ENCODE peak calls at places on chromosome 13, in five cellular contexts. Q is trophoblast cell, K is neuronal stem cell, D is H1, N is H9. Y is an unnamed sample.

GRCh38 chr13:70568571-70568970 is 460.3 kb upstream of the KLHL1 start:
- DNase-seq in Q (peak), K (peak), D (no peak), N (no peak), Y (peak)

GRCh38 chr13:94192576-94192975 is 286.9 kb downstream of the DCT start:
- DNase-seq in Q (no peak), K (peak), D (peak), N (peak), Y (no peak)

GRCh38 chr13:27637289-27637626 is 15.6 kb downstream of the POLR1D start:
- DNase-seq in Q (no peak), K (no peak), D (no peak), N (no peak), Y (no peak)

GRCh38 chr13:37685206-37685605 is 86.6 kb upstream of the POSTN start:
- DNase-seq in Q (no peak), K (no peak), D (no peak), N (no peak), Y (no peak)

GRCh38 chr13:23876265-23876664 is 12.9 kb downstream of the MIPEP start:
- DNase-seq in Q (no peak), K (no peak), D (no peak), N (no peak), Y (no peak)

GRCh38 chr13:42728507-42729180 is 52.7 kb upstream of the FAM216B start:
- DNase-seq in Q (no peak), K (no peak), D (no peak), N (no peak), Y (peak)

GRCh38 chr13:51998723-51999471 is 12.4 kb downstream of the ATP7B start:
- DNase-seq in Q (peak), K (no peak), D (no peak), N (no peak), Y (no peak)

GRCh38 chr13:44906758-44907157 is 82.5 kb downstream of the NUFIP1 start:
- DNase-seq in Q (no peak), K (no peak), D (no peak), N (no peak), Y (peak)

GRCh38 chr13:71417205-71417604 is 449.8 kb downstream of the DACH1 start:
- DNase-seq in Q (no peak), K (no peak), D (no peak), N (no peak), Y (peak)

GRCh38 chr13:42330991-42331390 is 59.0 kb downstream of the AKAP11 start:
- DNase-seq in Q (no peak), K (no peak), D (no peak), N (no peak), Y (no peak)

GRCh38 chr13:40666058-40666904 is at the start of gene FOXO1:
- DNase-seq in Q (peak), K (peak), D (peak), N (peak), Y (peak)

GRCh38 chr13:51894239-51894638 is 32.5 kb downstream of the CCDC70 start:
- DNase-seq in Q (no peak), K (no peak), D (no peak), N (peak), Y (no peak)

GRCh38 chr13:36332986-36333385 is 13.2 kb downstream of the SPART start:
- DNase-seq in Q (no peak), K (no peak), D (no peak), N (no peak), Y (peak)

GRCh38 chr13:21216332-21216731 is 39.9 kb downstream of the MRPL57 start:
- DNase-seq in Q (no peak), K (no peak), D (no peak), N (no peak), Y (no peak)

GRCh38 chr13:21219044-21219381 is 42.6 kb downstream of the MRPL57 start:
- DNase-seq in Q (no peak), K (no peak), D (no peak), N (no peak), Y (no peak)

GRCh38 chr13:21221268-21221667 is 44.8 kb downstream of the MRPL57 start:
- DNase-seq in Q (no peak), K (no peak), D (no peak), N (no peak), Y (no peak)

GRCh38 chr13:21218351-21219043 is 42.0 kb downstream of the MRPL57 start:
- DNase-seq in Q (no peak), K (no peak), D (no peak), N (no peak), Y (no peak)
- H2BK12ac ChIP-seq in Q (no peak), K (no peak), D (no peak), N (no peak), Y (no peak)

DNA sequence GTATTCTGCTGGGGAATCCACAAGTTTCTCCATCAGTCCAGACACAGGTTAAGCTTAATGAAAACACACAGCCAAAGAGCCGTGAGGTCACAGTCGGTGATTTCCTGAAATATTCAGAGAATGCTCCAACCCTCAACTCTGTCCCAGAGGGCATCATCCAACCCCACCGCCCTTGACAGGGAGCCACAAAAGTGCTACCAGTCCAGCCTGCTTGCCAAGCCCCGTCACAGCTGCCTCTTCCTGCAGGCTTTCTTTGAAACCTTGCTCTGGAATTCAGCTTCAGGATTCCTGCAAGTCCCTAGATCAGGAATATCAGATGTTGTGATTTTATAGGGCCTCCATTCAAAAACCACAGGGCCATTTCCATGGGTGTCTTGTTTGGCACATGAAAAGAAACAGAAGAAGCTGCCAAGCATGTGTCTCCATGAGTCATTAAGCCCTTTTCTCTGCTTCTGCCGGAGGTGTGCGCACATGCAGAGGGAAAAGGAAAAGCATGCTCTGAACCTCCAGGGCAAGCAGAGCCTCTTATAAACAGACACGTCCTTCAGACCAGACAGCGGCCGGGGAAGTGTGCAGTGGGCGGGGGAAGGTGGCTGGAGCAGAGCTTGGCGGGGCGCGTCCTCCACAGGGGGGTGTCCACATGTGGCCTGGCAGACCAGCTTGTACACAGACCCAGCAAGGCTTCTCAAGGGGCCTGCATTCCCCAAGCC is 164.7 kb downstream of the KATNAL1 start:
- DNase-seq in Q (peak), K (no peak), D (no peak), N (peak), Y (peak)
- H4K8ac ChIP-seq in Q (peak), K (no peak), D (no peak), N (no peak), Y (peak)

DNA sequence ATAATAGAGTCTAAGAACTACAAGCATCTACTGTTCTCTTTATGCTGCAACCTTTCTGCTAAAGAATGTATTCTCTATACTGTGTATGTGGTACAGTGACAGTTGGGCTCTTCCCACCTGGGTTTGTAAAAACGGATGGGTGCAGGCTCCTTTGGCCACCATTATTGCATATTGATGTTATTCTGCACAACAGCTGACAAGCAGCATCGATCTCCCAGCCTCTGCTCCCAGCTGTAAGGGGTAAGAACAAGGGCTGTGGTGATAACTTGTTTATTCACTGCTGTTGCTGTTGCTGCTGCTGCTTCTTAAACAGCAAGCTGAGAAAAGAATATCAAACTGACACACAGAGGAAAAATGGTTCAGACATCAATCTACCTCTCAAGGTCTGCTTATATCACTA is 56.2 kb downstream of the KCNRG start:
- DNase-seq in Q (no peak), K (no peak), D (no peak), N (no peak), Y (peak)
- H3K23ac ChIP-seq in Q (peak), K (no peak), D (no peak), N (no peak), Y (no peak)

GRCh38 chr13:114032121-114032799 is 58.4 kb upstream of the C13orf46 start:
- DNase-seq in Q (no peak), K (no peak), D (no peak), N (no peak), Y (peak)
- H2BK12ac ChIP-seq in Q (no peak), K (peak), D (no peak), N (no peak), Y (peak)

DNA sequence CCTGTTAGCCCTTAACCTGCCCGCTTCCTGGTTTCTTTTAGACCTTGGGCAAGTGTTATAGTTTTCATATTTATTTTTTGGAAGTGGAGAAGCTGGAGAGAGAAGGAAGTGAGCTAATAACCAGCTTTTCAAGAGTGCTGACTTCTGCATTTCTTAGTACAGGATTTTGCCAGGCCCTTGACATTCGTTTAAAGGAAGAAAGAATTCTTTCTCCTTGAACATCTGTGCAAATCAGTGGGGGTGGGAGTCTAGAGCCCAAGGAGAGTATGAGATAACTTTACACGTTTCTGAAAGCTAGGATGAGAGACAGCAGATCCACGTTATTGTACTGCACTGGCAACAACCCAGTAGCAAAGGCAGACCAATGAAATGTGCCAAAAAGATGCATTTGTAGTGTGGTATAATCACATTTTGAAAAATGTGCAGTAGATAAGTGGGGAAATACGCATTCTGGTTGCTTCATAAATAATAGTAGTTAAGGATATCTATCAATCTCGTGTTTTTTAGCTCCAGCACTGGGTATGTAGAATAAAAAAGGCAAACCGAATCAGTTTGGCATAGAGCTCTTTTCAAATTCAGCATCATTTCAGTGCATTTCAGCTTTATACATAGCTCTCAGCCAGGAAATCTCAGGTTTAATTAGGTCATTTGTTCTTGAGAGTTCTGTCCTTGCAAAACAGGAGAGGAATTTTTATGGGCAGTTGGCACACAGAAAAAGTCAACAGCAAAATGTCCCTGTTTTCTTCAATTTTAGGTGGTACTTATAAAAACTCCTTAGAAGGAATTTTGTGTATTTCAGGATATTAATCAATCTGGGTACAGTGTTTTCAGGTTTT is 4.3 kb downstream of the RNF113B start:
- DNase-seq in Q (no peak), K (no peak), D (no peak), N (no peak), Y (peak)
- H4K8ac ChIP-seq in Q (no peak), K (no peak), D (no peak), N (no peak), Y (no peak)

GRCh38 chr13:114115191-114115671 is 17.2 kb downstream of the RASA3 start:
- DNase-seq in Q (peak), K (no peak), D (no peak), N (no peak), Y (peak)
- H3K23ac ChIP-seq in Q (no peak), K (peak), D (no peak), N (no peak), Y (no peak)

GRCh38 chr13:97471721-97472120 is 37.8 kb downstream of the RAP2A start:
- DNase-seq in Q (no peak), K (no peak), D (no peak), N (no peak), Y (peak)

GRCh38 chr13:97466782-97467181 is 32.8 kb downstream of the RAP2A start:
- DNase-seq in Q (no peak), K (no peak), D (no peak), N (no peak), Y (no peak)

DNA sequence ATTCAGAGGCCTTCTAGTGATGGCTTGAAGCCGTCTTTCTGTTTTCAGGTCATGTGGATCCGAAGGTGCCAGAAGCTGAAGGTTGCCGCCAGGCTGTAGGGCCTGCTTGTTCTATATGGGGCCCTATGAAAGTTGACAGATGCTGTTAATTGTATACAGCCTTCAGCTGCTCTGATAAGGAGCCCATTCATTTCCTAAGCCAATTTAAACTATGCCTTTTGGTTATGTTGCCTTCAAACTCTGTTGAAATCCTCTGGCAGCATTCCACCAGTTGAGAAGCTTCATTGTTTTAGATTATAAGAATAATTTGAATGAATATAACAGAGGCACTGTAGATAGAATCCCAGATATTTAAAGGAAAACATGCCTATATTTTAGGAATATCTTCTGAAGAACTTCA is 34.4 kb downstream of the RAP2A start:
- DNase-seq in Q (no peak), K (no peak), D (no peak), N (no peak), Y (peak)
- H2BK12ac ChIP-seq in Q (no peak), K (no peak), D (no peak), N (no peak), Y (no peak)

GRCh38 chr13:101416181-101417042 is at the start of gene NALCN:
- DNase-seq in Q (no peak), K (peak), D (peak), N (peak), Y (peak)
- H4K8ac ChIP-seq in Q (peak), K (no peak), D (peak), N (no peak), Y (peak)